ENCODE peak calls at places on chromosomes 12 and 14, in four cellular contexts. One of them, this sample, is unnamed.

GRCh38 chr12:56129210-56129691 is 1.2 kb downstream of the ESYT1 start:
- DNase-seq in fibroblast of mammary gland: peak
- DNase-seq in PC-9: peak
- DNase-seq in mucosa of descending colon: peak
- DNase-seq in this sample: peak

GRCh38 chr14:104504172-104504735 is 75.3 kb upstream of the C14orf180 start:
- DNase-seq in mucosa of descending colon: no peak
- DNase-seq in fibroblast of mammary gland: no peak
- DNase-seq in PC-9: no peak
- DNase-seq in this sample: no peak

GRCh38 chr12:480831-481230 is 21.1 kb downstream of the B4GALNT3 start:
- DNase-seq in mucosa of descending colon: no peak
- DNase-seq in PC-9: no peak
- DNase-seq in fibroblast of mammary gland: peak
- DNase-seq in this sample: no peak

GRCh38 chr12:44960856-44961255 is 84.7 kb upstream of the NELL2 start:
- DNase-seq in mucosa of descending colon: no peak
- DNase-seq in fibroblast of mammary gland: no peak
- DNase-seq in PC-9: no peak
- DNase-seq in this sample: no peak

GRCh38 chr14:64708148-64709004 is 4.2 kb downstream of the PLEKHG3 start:
- DNase-seq in fibroblast of mammary gland: peak
- DNase-seq in PC-9: peak
- DNase-seq in mucosa of descending colon: no peak
- DNase-seq in this sample: peak

GRCh38 chr12:84874125-84874824 is 38.3 kb downstream of the SLC6A15 start:
- DNase-seq in PC-9: no peak
- DNase-seq in fibroblast of mammary gland: peak
- DNase-seq in mucosa of descending colon: peak
- DNase-seq in this sample: peak

GRCh38 chr12:131391399-131391798 is 319.5 kb upstream of the SFSWAP start:
- DNase-seq in fibroblast of mammary gland: no peak
- DNase-seq in PC-9: no peak
- DNase-seq in mucosa of descending colon: no peak
- DNase-seq in this sample: no peak

GRCh38 chr14:55845963-55846851 is 266.2 kb downstream of the KTN1 start:
- DNase-seq in fibroblast of mammary gland: peak
- DNase-seq in PC-9: no peak
- DNase-seq in mucosa of descending colon: no peak
- DNase-seq in this sample: peak

DNA sequence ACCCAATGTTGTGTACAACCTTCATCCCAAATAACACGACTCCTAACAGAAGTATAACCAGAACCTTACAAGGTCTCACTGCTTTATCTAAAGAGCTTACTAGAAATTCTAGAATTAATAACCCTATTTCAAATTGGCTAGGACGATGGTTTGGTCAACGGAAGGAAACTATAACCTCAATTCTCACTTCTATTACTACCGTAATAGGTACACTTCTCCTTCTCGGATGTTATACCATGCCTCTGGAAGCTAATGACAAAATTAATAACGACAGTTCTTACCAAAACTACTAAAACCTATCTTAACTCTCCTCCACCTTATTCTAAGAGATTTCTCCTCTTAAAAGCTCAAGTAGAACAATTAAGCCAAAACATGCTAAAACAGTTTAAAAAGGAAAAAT is 23.6 kb upstream of the UBC start:
- DNase-seq in PC-9: no peak
- DNase-seq in fibroblast of mammary gland: no peak
- DNase-seq in mucosa of descending colon: no peak
- DNase-seq in this sample: no peak
- H3K4me3 ChIP-seq in PC-9: peak
- H3K4me3 ChIP-seq in fibroblast of mammary gland: no peak
- H3K4me3 ChIP-seq in mucosa of descending colon: no peak
- H3K4me3 ChIP-seq in this sample: no peak

DNA sequence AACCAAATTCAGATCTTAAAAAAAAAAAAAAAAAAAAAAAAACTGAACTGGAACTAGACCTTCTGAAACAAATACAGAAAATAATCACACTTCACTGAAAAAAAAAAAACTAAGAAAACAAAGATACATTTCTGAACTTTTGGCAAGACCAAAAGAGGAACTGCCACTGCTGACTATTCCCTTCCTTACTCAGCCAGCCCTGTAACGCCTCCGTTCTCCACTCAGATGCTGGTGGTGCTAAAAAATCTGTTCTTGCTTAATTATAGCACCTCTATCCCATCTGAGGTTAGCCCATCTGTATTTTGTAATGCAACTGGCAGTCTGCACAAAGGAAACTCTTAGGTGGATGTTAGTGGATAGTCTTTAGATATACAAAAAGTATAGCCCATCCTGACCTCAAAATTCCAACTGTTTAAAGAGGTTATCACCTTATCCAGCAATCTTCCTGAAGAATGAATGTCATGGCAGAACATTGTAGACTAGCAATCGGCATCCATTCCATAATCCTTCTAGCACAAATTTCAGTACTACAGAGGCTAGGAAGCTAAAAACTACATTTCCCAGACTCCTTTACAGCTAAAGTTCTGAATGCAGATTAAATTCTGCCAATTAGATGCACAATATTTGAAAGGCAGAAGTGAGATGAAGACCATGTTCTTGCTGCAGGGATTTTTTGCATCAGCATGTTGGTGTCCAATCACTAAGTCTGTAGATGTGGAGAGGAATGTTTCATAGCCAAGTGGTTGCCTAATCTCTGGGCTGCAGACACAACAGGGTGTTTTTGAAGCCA is 5.8 kb downstream of the MAP3K9 start:
- DNase-seq in PC-9: no peak
- DNase-seq in mucosa of descending colon: no peak
- DNase-seq in fibroblast of mammary gland: no peak
- DNase-seq in this sample: no peak
- H3K4me3 ChIP-seq in PC-9: no peak
- H3K4me3 ChIP-seq in mucosa of descending colon: no peak
- H3K4me3 ChIP-seq in fibroblast of mammary gland: no peak
- H3K4me3 ChIP-seq in this sample: no peak

DNA sequence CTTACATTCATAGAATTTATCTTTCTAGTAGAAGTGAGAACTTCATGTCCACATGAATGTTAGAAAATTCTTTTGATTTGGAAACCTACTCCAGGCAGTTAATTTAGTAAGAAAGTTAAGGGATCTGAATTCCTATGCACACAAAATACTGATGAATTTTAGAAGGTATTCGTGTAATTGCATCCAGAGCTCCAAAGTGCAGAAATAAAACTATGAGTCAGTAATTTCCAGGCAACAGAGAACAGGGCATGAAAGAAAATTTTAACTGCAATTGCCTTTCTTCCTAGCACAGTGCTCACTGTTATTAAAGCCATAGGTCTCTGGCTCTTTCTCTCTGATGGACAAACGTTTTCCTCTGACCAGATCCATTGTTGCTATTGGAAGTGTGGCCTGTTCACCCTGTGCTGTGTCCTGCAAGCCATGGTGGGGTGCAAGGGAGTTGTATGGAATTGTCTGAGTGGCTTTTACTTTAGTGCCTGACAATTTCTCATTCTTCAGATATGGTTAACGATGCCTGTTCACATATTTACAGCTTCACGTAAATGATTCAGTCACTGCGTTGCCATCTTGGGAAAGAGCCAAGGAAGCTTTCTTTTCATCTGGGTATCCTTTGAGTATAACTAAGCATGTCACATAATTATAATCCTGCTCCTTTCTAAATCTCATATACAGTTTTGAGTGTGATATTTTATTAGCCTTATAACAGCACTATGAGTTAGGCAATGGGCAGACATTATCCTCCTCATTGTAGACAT is 145.1 kb downstream of the ACSS3 start:
- DNase-seq in mucosa of descending colon: no peak
- DNase-seq in fibroblast of mammary gland: peak
- DNase-seq in PC-9: no peak
- DNase-seq in this sample: no peak
- H3K4me3 ChIP-seq in mucosa of descending colon: no peak
- H3K4me3 ChIP-seq in fibroblast of mammary gland: no peak
- H3K4me3 ChIP-seq in PC-9: no peak
- H3K4me3 ChIP-seq in this sample: no peak

DNA sequence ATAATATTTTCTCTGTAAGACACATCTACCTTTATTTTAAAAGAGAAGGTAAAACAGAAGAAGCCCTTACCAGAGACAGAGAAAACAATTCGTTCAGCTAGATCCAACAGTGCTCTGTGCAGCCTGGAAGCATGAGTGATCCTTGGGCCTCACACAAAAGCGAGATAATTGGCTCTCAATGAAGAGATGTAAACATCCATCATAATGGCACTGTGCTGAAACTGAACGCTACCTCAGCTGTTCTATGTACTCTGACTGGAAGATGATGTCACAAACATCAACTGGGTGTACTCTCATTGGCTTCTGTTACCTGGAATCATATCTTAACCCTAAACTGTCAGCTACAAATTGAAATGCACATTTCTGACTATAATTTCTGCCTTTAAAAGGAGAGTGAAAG is at the start of gene MGAT4C:
- DNase-seq in fibroblast of mammary gland: no peak
- DNase-seq in PC-9: no peak
- DNase-seq in mucosa of descending colon: no peak
- DNase-seq in this sample: no peak
- H3K4me3 ChIP-seq in fibroblast of mammary gland: no peak
- H3K4me3 ChIP-seq in PC-9: no peak
- H3K4me3 ChIP-seq in mucosa of descending colon: no peak
- H3K4me3 ChIP-seq in this sample: no peak

This sample was measured in bronchial epithelial cell.